ENCODE peak calls at places on chromosome 19, in six cellular contexts. One of them, this sample, is unnamed.

GRCh38 chr19:18446811-18447359 is 9.0 kb upstream of the ISYNA1 start:
- DNase-seq in K562: no peak
- DNase-seq in endothelial cell: no peak
- DNase-seq in hepatocyte: no peak
- DNase-seq in Calu3: no peak
- DNase-seq in left ventricle myocardium inferior: no peak
- DNase-seq in this sample: no peak

GRCh38 chr19:45474941-45475516 is 7.2 kb downstream of the FOSB start:
- DNase-seq in hepatocyte: peak
- DNase-seq in K562: no peak
- DNase-seq in left ventricle myocardium inferior: no peak
- DNase-seq in endothelial cell: no peak
- DNase-seq in Calu3: no peak
- DNase-seq in this sample: no peak

GRCh38 chr19:40567040-40567749 is 9.5 kb upstream of the SHKBP1 start:
- DNase-seq in K562: peak
- DNase-seq in hepatocyte: no peak
- DNase-seq in left ventricle myocardium inferior: no peak
- DNase-seq in endothelial cell: no peak
- DNase-seq in Calu3: no peak
- DNase-seq in this sample: no peak

GRCh38 chr19:6718741-6719539 is 1.5 kb downstream of the C3 start:
- DNase-seq in K562: peak
- DNase-seq in endothelial cell: no peak
- DNase-seq in left ventricle myocardium inferior: no peak
- DNase-seq in hepatocyte: peak
- DNase-seq in Calu3: peak
- DNase-seq in this sample: peak

GRCh38 chr19:7961930-7962626 is 18.6 kb upstream of the TIMM44 start:
- DNase-seq in left ventricle myocardium inferior: no peak
- DNase-seq in K562: no peak
- DNase-seq in Calu3: no peak
- DNase-seq in hepatocyte: no peak
- DNase-seq in endothelial cell: no peak
- DNase-seq in this sample: no peak

GRCh38 chr19:30686252-30686762 is 314.1 kb downstream of the ZNF536 start:
- DNase-seq in hepatocyte: peak
- DNase-seq in left ventricle myocardium inferior: no peak
- DNase-seq in endothelial cell: no peak
- DNase-seq in K562: no peak
- DNase-seq in Calu3: no peak
- DNase-seq in this sample: no peak

GRCh38 chr19:54523403-54523802 is 20.8 kb downstream of the LAIR2 start:
- DNase-seq in Calu3: no peak
- DNase-seq in endothelial cell: no peak
- DNase-seq in hepatocyte: no peak
- DNase-seq in K562: no peak
- DNase-seq in left ventricle myocardium inferior: no peak
- DNase-seq in this sample: peak

GRCh38 chr19:17289489-17289888 is 7.8 kb downstream of the ANKLE1 start:
- DNase-seq in K562: peak
- DNase-seq in Calu3: no peak
- DNase-seq in hepatocyte: peak
- DNase-seq in endothelial cell: peak
- DNase-seq in left ventricle myocardium inferior: peak
- DNase-seq in this sample: peak

GRCh38 chr19:11735375-11735774 is 3.4 kb downstream of the ZNF823 start:
- DNase-seq in K562: no peak
- DNase-seq in endothelial cell: no peak
- DNase-seq in left ventricle myocardium inferior: no peak
- DNase-seq in hepatocyte: no peak
- DNase-seq in Calu3: no peak
- DNase-seq in this sample: no peak

GRCh38 chr19:33554821-33555220 is 33.2 kb upstream of the PEPD start:
- DNase-seq in Calu3: no peak
- DNase-seq in endothelial cell: no peak
- DNase-seq in left ventricle myocardium inferior: no peak
- DNase-seq in hepatocyte: no peak
- DNase-seq in K562: no peak
- DNase-seq in this sample: no peak

GRCh38 chr19:6278740-6279619 is 795 bp downstream of the MLLT1 start:
- DNase-seq in K562: peak
- DNase-seq in endothelial cell: no peak
- DNase-seq in left ventricle myocardium inferior: no peak
- DNase-seq in hepatocyte: peak
- DNase-seq in Calu3: no peak
- DNase-seq in this sample: peak

GRCh38 chr19:45768644-45769053 is 403 bp downstream of the SIX5 start:
- DNase-seq in K562: peak
- DNase-seq in hepatocyte: peak
- DNase-seq in endothelial cell: peak
- DNase-seq in Calu3: peak
- DNase-seq in left ventricle myocardium inferior: peak
- DNase-seq in this sample: peak

GRCh38 chr19:54955356-54955755 is 8.0 kb upstream of the NLRP7 start:
- DNase-seq in left ventricle myocardium inferior: no peak
- DNase-seq in Calu3: no peak
- DNase-seq in K562: no peak
- DNase-seq in endothelial cell: no peak
- DNase-seq in hepatocyte: no peak
- DNase-seq in this sample: no peak

DNA sequence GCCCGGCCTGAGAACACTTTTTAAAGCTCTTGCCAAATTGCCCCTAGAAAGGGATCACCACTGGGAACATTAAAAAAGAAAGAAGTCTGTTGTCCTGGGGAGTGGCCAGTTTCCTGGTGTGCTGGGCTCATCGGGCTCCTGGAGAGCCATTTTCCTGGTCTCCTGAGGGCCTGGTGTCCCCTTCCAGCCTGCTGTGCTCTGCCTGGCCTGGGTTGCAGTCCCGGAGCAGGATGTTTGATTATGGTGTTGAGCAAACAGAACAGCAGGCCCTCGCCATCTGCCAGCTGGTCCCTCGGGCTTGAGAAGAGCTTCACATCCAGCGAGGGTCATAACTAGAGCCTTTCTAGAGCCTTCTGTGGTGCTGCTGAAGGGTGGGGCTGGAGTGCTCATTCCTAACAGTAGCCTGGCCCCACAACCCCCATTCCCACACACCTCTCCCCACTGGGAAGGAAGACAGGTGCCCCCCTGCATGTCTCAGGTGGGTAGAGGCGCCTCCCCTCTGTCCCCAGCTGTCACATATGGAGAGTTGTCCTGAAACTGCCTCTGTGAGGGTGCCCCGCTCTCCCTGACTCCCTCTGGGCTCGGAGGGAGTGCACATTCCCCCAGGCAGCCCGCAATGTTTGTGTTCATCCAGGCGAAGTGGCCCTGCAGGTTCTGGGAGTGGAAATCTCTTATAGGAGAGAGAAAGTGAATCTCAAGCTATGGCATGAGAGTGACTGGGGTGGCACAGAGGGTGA is 151.1 kb downstream of the SIPA1L3 start:
- DNase-seq in endothelial cell: no peak
- DNase-seq in K562: no peak
- DNase-seq in hepatocyte: peak
- DNase-seq in left ventricle myocardium inferior: no peak
- DNase-seq in Calu3: peak
- DNase-seq in this sample: no peak
- TF ChIP-seq CTCF in endothelial cell: no peak
- TF ChIP-seq CTCF in K562: no peak
- TF ChIP-seq CTCF in hepatocyte: no peak
- TF ChIP-seq CTCF in left ventricle myocardium inferior: no peak
- TF ChIP-seq CTCF in Calu3: no peak
- TF ChIP-seq CTCF in this sample: no peak

GRCh38 chr19:1942078-1942933 is 1.3 kb downstream of the CSNK1G2 start:
- DNase-seq in Calu3: peak
- DNase-seq in left ventricle myocardium inferior: peak
- DNase-seq in hepatocyte: peak
- DNase-seq in endothelial cell: peak
- DNase-seq in K562: peak
- DNase-seq in this sample: peak
- TF ChIP-seq CTCF in Calu3: no peak
- TF ChIP-seq CTCF in left ventricle myocardium inferior: no peak
- TF ChIP-seq CTCF in hepatocyte: no peak
- TF ChIP-seq CTCF in endothelial cell: no peak
- TF ChIP-seq CTCF in K562: no peak
- TF ChIP-seq CTCF in this sample: no peak

GRCh38 chr19:36060430-36060829 is 5.7 kb downstream of the WDR62 start:
- DNase-seq in endothelial cell: peak
- DNase-seq in left ventricle myocardium inferior: peak
- DNase-seq in K562: peak
- DNase-seq in Calu3: peak
- DNase-seq in hepatocyte: peak
- DNase-seq in this sample: peak
- TF ChIP-seq CTCF in endothelial cell: no peak
- TF ChIP-seq CTCF in left ventricle myocardium inferior: peak
- TF ChIP-seq CTCF in K562: peak
- TF ChIP-seq CTCF in Calu3: peak
- TF ChIP-seq CTCF in hepatocyte: peak
- TF ChIP-seq CTCF in this sample: peak

GRCh38 chr19:32206065-32206464 is 139.3 kb upstream of the ZNF507 start:
- DNase-seq in left ventricle myocardium inferior: no peak
- DNase-seq in hepatocyte: no peak
- DNase-seq in Calu3: no peak
- DNase-seq in K562: no peak
- DNase-seq in endothelial cell: no peak
- DNase-seq in this sample: no peak
- TF ChIP-seq CTCF in left ventricle myocardium inferior: no peak
- TF ChIP-seq CTCF in hepatocyte: no peak
- TF ChIP-seq CTCF in Calu3: no peak
- TF ChIP-seq CTCF in K562: no peak
- TF ChIP-seq CTCF in endothelial cell: no peak
- TF ChIP-seq CTCF in this sample: no peak